ENCODE peak calls at places on chromosomes 5 and 9, in five cellular contexts. One of them, this sample, is unnamed.

GRCh38 chr9:121298689-121299112 is 30.7 kb downstream of the GSN start:
- DNase-seq in uterus: peak; percentile 81
- DNase-seq in PC-3: no peak
- DNase-seq in cardiac muscle cell: no peak
- DNase-seq in AG09309: no peak
- DNase-seq in this sample: no peak

GRCh38 chr9:93060746-93061259 is 2.3 kb downstream of the SUSD3 start:
- DNase-seq in uterus: peak; percentile 91
- DNase-seq in AG09309: no peak
- DNase-seq in PC-3: peak; percentile 81
- DNase-seq in cardiac muscle cell: no peak
- DNase-seq in this sample: no peak

GRCh38 chr9:76451234-76451633 is 7.7 kb upstream of the GCNT1 start:
- DNase-seq in AG09309: peak; percentile 48
- DNase-seq in uterus: no peak
- DNase-seq in PC-3: peak; percentile 13
- DNase-seq in cardiac muscle cell: no peak
- DNase-seq in this sample: no peak

GRCh38 chr5:127863610-127864395 is 160.6 kb downstream of the CCDC192 start:
- DNase-seq in PC-3: peak; percentile 67
- DNase-seq in AG09309: no peak
- DNase-seq in uterus: no peak
- DNase-seq in cardiac muscle cell: no peak
- DNase-seq in this sample: no peak

GRCh38 chr9:1320667-1321195 is 270.6 kb downstream of the DMRT2 start:
- DNase-seq in AG09309: no peak
- DNase-seq in uterus: no peak
- DNase-seq in PC-3: no peak
- DNase-seq in cardiac muscle cell: no peak
- DNase-seq in this sample: no peak

GRCh38 chr9:86632537-86632936 is 278.3 kb upstream of the TUT7 start:
- DNase-seq in uterus: no peak
- DNase-seq in AG09309: no peak
- DNase-seq in cardiac muscle cell: no peak
- DNase-seq in PC-3: no peak
- DNase-seq in this sample: no peak

GRCh38 chr9:72675586-72675985 is 154.2 kb downstream of the TMC1 start:
- DNase-seq in AG09309: peak; percentile 41
- DNase-seq in cardiac muscle cell: no peak
- DNase-seq in uterus: no peak
- DNase-seq in PC-3: no peak
- DNase-seq in this sample: no peak

GRCh38 chr9:112486221-112487007 is at the start of gene KIAA1958:
- DNase-seq in cardiac muscle cell: peak; percentile 91
- DNase-seq in AG09309: no peak
- DNase-seq in PC-3: peak; percentile 74
- DNase-seq in uterus: peak; percentile 77
- DNase-seq in this sample: peak; percentile 80

GRCh38 chr9:136219276-136219675 is 14.3 kb upstream of the LHX3 start:
- DNase-seq in PC-3: peak; percentile 80
- DNase-seq in cardiac muscle cell: no peak
- DNase-seq in uterus: no peak
- DNase-seq in AG09309: peak; percentile 17
- DNase-seq in this sample: no peak

GRCh38 chr5:158468444-158468843 is 609.5 kb upstream of the CLINT1 start:
- DNase-seq in PC-3: peak; percentile 37
- DNase-seq in uterus: no peak
- DNase-seq in AG09309: no peak
- DNase-seq in cardiac muscle cell: no peak
- DNase-seq in this sample: no peak

GRCh38 chr9:127083133-127083532 is 39.3 kb downstream of the ANGPTL2 start:
- DNase-seq in AG09309: no peak
- DNase-seq in PC-3: no peak
- DNase-seq in uterus: peak; percentile 9
- DNase-seq in cardiac muscle cell: no peak
- DNase-seq in this sample: no peak

GRCh38 chr5:133249593-133249992 is 197.8 kb downstream of the HSPA4 start:
- DNase-seq in uterus: no peak
- DNase-seq in cardiac muscle cell: no peak
- DNase-seq in PC-3: peak; percentile 74
- DNase-seq in AG09309: no peak
- DNase-seq in this sample: no peak

GRCh38 chr5:121731377-121731776 is 120.3 kb upstream of the FTMT start:
- DNase-seq in AG09309: no peak
- DNase-seq in cardiac muscle cell: peak; percentile 49
- DNase-seq in PC-3: no peak
- DNase-seq in uterus: no peak
- DNase-seq in this sample: no peak

GRCh38 chr9:110429453-110429852 is 91.8 kb upstream of the TXNDC8 start:
- DNase-seq in PC-3: peak; percentile 19
- DNase-seq in cardiac muscle cell: no peak
- DNase-seq in AG09309: no peak
- DNase-seq in uterus: no peak
- DNase-seq in this sample: no peak

GRCh38 chr9:72984990-72985389 is 32.1 kb upstream of the ALDH1A1 start:
- DNase-seq in cardiac muscle cell: no peak
- DNase-seq in PC-3: no peak
- DNase-seq in uterus: no peak
- DNase-seq in AG09309: no peak
- DNase-seq in this sample: no peak

GRCh38 chr9:3960661-3961144 is 339.2 kb downstream of the GLIS3 start:
- DNase-seq in AG09309: no peak
- DNase-seq in uterus: no peak
- DNase-seq in PC-3: peak; percentile 59
- DNase-seq in cardiac muscle cell: no peak
- DNase-seq in this sample: no peak

GRCh38 chr9:69936427-69936826 is 107.2 kb upstream of the MAMDC2 start:
- DNase-seq in uterus: no peak
- DNase-seq in cardiac muscle cell: no peak
- DNase-seq in AG09309: no peak
- DNase-seq in PC-3: peak; percentile 75
- DNase-seq in this sample: no peak

GRCh38 chr9:114691046-114691955 is 9.3 kb upstream of the TEX48 start:
- DNase-seq in AG09309: peak; percentile 67
- DNase-seq in uterus: no peak
- DNase-seq in PC-3: peak; percentile 96
- DNase-seq in cardiac muscle cell: no peak
- DNase-seq in this sample: no peak

GRCh38 chr9:75176037-75176436 is 87.7 kb downstream of the OSTF1 start:
- DNase-seq in cardiac muscle cell: no peak
- DNase-seq in PC-3: no peak
- DNase-seq in AG09309: no peak
- DNase-seq in uterus: no peak
- DNase-seq in this sample: no peak

GRCh38 chr9:106970219-106970975 is 107.4 kb downstream of the ZNF462 start:
- DNase-seq in uterus: no peak
- DNase-seq in cardiac muscle cell: no peak
- DNase-seq in PC-3: no peak
- DNase-seq in AG09309: no peak
- DNase-seq in this sample: no peak

GRCh38 chr9:96604005-96604320 is 15.7 kb downstream of the CDC14B start:
- DNase-seq in AG09309: no peak
- DNase-seq in PC-3: no peak
- DNase-seq in cardiac muscle cell: no peak
- DNase-seq in uterus: no peak
- DNase-seq in this sample: no peak

GRCh38 chr5:177100714-177101121 is 14.0 kb downstream of the FGFR4 start:
- DNase-seq in AG09309: no peak
- DNase-seq in PC-3: peak; percentile 52
- DNase-seq in uterus: no peak
- DNase-seq in cardiac muscle cell: no peak
- DNase-seq in this sample: no peak

DNA sequence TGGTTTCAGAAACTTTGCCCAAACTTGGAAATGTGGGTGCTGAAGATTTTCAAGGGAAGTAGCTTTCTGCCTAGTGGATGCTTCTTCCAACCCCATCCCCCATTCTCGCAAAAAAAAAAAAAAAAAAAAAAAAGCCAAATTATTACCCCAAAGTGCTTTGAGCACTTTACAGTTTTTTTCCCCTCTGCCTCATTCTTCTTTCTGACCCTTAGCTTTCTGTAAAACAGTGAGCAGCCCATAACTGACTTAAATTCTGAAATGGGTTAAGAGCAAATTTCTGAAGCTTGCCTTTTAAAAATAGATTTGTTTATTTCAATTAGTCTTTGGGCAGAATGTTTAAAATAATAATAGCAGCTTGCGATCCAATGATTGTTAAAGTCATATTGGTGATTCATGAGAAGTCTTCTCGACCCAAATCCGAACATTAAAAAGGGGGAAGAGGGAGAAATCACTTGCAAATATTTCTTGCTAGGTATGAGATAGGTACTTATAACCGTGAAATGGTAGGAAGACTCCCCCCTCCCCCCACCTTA is 991 bp downstream of the FST start:
- DNase-seq in AG09309: no peak
- DNase-seq in uterus: no peak
- DNase-seq in cardiac muscle cell: no peak
- DNase-seq in PC-3: no peak
- DNase-seq in this sample: no peak
- H3K4me3 ChIP-seq in AG09309: peak overlapping the region; percentile 94
- H3K4me3 ChIP-seq in uterus: peak overlapping the region; percentile 65
- H3K4me3 ChIP-seq in cardiac muscle cell: peak overlapping the region; percentile 93
- H3K4me3 ChIP-seq in PC-3: peak overlapping the region; percentile 97
- H3K4me3 ChIP-seq in this sample: peak overlapping the region; percentile 43

GRCh38 chr5:93572773-93573626 is 8.0 kb downstream of the NR2F1-AS1 start:
- DNase-seq in uterus: no peak
- DNase-seq in PC-3: no peak
- DNase-seq in AG09309: no peak
- DNase-seq in cardiac muscle cell: no peak
- DNase-seq in this sample: no peak
- H3K4me3 ChIP-seq in uterus: no peak overlapping the region
- H3K4me3 ChIP-seq in PC-3: no peak overlapping the region
- H3K4me3 ChIP-seq in AG09309: no peak overlapping the region
- H3K4me3 ChIP-seq in cardiac muscle cell: no peak overlapping the region
- H3K4me3 ChIP-seq in this sample: no peak overlapping the region

GRCh38 chr5:140342287-140342686 is 4.1 kb downstream of the HBEGF start:
- DNase-seq in PC-3: no peak
- DNase-seq in uterus: no peak
- DNase-seq in cardiac muscle cell: no peak
- DNase-seq in AG09309: no peak
- DNase-seq in this sample: peak; percentile 88
- H3K4me3 ChIP-seq in PC-3: no peak overlapping the region
- H3K4me3 ChIP-seq in uterus: no peak overlapping the region
- H3K4me3 ChIP-seq in cardiac muscle cell: no peak overlapping the region
- H3K4me3 ChIP-seq in AG09309: no peak overlapping the region
- H3K4me3 ChIP-seq in this sample: peak overlapping the region; percentile 29

GRCh38 chr9:133861103-133861502 is 123.0 kb upstream of the SARDH start:
- DNase-seq in PC-3: no peak
- DNase-seq in uterus: no peak
- DNase-seq in cardiac muscle cell: no peak
- DNase-seq in AG09309: no peak
- DNase-seq in this sample: peak; percentile 86

GRCh38 chr9:133861692-133862091 is 123.5 kb upstream of the SARDH start:
- DNase-seq in PC-3: no peak
- DNase-seq in cardiac muscle cell: no peak
- DNase-seq in uterus: no peak
- DNase-seq in AG09309: no peak
- DNase-seq in this sample: no peak

GRCh38 chr9:133863193-133863592 is 125.0 kb upstream of the SARDH start:
- DNase-seq in uterus: no peak
- DNase-seq in PC-3: no peak
- DNase-seq in cardiac muscle cell: no peak
- DNase-seq in AG09309: no peak
- DNase-seq in this sample: no peak

GRCh38 chr9:133864011-133864410 is 125.9 kb upstream of the SARDH start:
- DNase-seq in PC-3: no peak
- DNase-seq in cardiac muscle cell: no peak
- DNase-seq in AG09309: no peak
- DNase-seq in uterus: no peak
- DNase-seq in this sample: no peak

DNA sequence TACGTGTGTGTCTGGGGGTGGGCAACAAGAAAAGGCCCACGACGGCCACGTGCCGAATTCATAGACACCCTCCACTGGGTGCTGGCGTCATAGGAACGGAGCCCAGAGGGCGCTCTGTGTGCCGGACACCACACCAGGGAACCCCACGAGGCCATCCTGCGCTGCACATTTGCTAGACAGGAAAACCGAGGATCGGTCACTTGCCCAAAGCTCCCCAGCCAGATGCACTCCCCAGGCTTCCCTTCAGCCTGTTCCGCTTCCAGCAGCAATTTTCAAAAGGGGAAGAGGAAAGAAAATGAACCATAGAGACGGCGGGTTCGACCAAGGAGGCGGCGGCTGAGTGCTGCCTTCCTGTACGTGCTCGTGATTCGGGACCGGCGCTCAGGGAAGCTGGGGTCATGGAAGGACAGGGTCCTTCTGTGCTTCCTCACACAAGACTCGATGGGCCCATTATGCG is 124.5 kb upstream of the SARDH start:
- DNase-seq in cardiac muscle cell: no peak
- DNase-seq in uterus: no peak
- DNase-seq in AG09309: no peak
- DNase-seq in PC-3: no peak
- DNase-seq in this sample: no peak
- H3K4me3 ChIP-seq in cardiac muscle cell: no peak overlapping the region
- H3K4me3 ChIP-seq in uterus: no peak overlapping the region
- H3K4me3 ChIP-seq in AG09309: no peak overlapping the region
- H3K4me3 ChIP-seq in PC-3: no peak overlapping the region
- H3K4me3 ChIP-seq in this sample: no peak overlapping the region

DNA sequence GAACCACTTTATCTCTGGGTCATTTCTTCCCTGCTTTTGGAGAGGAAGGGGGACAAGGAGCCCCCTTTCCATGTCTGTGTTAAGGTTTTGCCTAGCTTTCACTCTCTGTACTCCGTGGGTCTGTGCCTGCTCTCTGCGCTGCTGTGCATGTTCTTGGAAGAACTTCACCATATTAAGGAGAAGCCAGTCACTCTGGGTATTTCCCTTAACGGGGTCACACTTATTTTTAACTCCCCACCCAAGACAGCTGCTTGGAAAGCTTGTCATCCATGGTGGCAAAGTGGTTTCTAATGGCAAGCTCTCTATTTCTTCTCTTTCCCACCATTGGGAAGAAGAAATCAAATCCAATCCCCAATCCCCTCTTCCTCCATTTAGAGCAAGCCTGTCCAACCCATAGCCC is 44.8 kb upstream of the HMHB1 start:
- DNase-seq in PC-3: no peak
- DNase-seq in AG09309: no peak
- DNase-seq in uterus: no peak
- DNase-seq in cardiac muscle cell: no peak
- DNase-seq in this sample: no peak
- H3K4me3 ChIP-seq in PC-3: no peak overlapping the region
- H3K4me3 ChIP-seq in AG09309: no peak overlapping the region
- H3K4me3 ChIP-seq in uterus: no peak overlapping the region
- H3K4me3 ChIP-seq in cardiac muscle cell: no peak overlapping the region
- H3K4me3 ChIP-seq in this sample: no peak overlapping the region

GRCh38 chr5:93571111-93571977 is 9.7 kb downstream of the NR2F1-AS1 start:
- DNase-seq in PC-3: no peak
- DNase-seq in cardiac muscle cell: no peak
- DNase-seq in AG09309: no peak
- DNase-seq in uterus: no peak
- DNase-seq in this sample: no peak
- H3K4me3 ChIP-seq in PC-3: no peak overlapping the region
- H3K4me3 ChIP-seq in cardiac muscle cell: peak overlapping the region; percentile 19
- H3K4me3 ChIP-seq in AG09309: no peak overlapping the region
- H3K4me3 ChIP-seq in uterus: no peak overlapping the region
- H3K4me3 ChIP-seq in this sample: no peak overlapping the region

GRCh38 chr5:96433066-96433447 is at the start of gene PCSK1:
- DNase-seq in AG09309: no peak
- DNase-seq in cardiac muscle cell: no peak
- DNase-seq in uterus: no peak
- DNase-seq in PC-3: no peak
- DNase-seq in this sample: no peak
- H3K4me3 ChIP-seq in AG09309: no peak within 1 kb of the TSS
- H3K4me3 ChIP-seq in cardiac muscle cell: no peak within 1 kb of the TSS
- H3K4me3 ChIP-seq in uterus: no peak within 1 kb of the TSS
- H3K4me3 ChIP-seq in PC-3: no peak within 1 kb of the TSS
- H3K4me3 ChIP-seq in this sample: no peak within 1 kb of the TSS

GRCh38 chr5:179624841-179625271 is 1.4 kb upstream of the HNRNPH1 start:
- DNase-seq in cardiac muscle cell: no peak
- DNase-seq in PC-3: no peak
- DNase-seq in uterus: no peak
- DNase-seq in AG09309: no peak
- DNase-seq in this sample: no peak
- H3K4me3 ChIP-seq in cardiac muscle cell: no peak overlapping the region
- H3K4me3 ChIP-seq in PC-3: peak overlapping the region; percentile 98
- H3K4me3 ChIP-seq in uterus: no peak overlapping the region
- H3K4me3 ChIP-seq in AG09309: peak overlapping the region; percentile 71
- H3K4me3 ChIP-seq in this sample: peak overlapping the region; percentile 67